ENCODE peak calls at places on chromosomes 2 and 18, in four cellular contexts. P is A549, Q is HepG2, Y is K562. B is an unnamed sample.

GRCh38 chr2:232981767-232982360 is 31.2 kb downstream of the NGEF start:
- DNase-seq in P (no peak), Q (peak), Y (no peak), B (no peak)

GRCh38 chr2:7825591-7826312 is 856.1 kb upstream of the ID2 start:
- DNase-seq in P (peak), Q (peak), Y (no peak), B (no peak)

GRCh38 chr2:46487667-46488333 is 8.4 kb downstream of the TMEM247 start:
- DNase-seq in P (peak), Q (no peak), Y (peak), B (no peak)

GRCh38 chr18:51867767-51868166 is 472.2 kb upstream of the DCC start:
- DNase-seq in P (no peak), Q (no peak), Y (no peak), B (no peak)

GRCh38 chr2:54858021-54858681 is 134.7 kb downstream of the EML6 start:
- DNase-seq in P (peak), Q (peak), Y (no peak), B (no peak)

GRCh38 chr2:109497911-109498870 is 115.6 kb downstream of the SEPTIN10 start:
- DNase-seq in P (no peak), Q (no peak), Y (no peak), B (no peak)

GRCh38 chr2:239993291-239993690 is 31.9 kb downstream of the NDUFA10 start:
- DNase-seq in P (no peak), Q (no peak), Y (no peak), B (no peak)

GRCh38 chr2:16030206-16031054 is 90.1 kb downstream of the MYCN start:
- DNase-seq in P (no peak), Q (no peak), Y (no peak), B (no peak)

GRCh38 chr2:21779786-21780185 is 656.0 kb downstream of the TDRD15 start:
- DNase-seq in P (no peak), Q (no peak), Y (no peak), B (no peak)

DNA sequence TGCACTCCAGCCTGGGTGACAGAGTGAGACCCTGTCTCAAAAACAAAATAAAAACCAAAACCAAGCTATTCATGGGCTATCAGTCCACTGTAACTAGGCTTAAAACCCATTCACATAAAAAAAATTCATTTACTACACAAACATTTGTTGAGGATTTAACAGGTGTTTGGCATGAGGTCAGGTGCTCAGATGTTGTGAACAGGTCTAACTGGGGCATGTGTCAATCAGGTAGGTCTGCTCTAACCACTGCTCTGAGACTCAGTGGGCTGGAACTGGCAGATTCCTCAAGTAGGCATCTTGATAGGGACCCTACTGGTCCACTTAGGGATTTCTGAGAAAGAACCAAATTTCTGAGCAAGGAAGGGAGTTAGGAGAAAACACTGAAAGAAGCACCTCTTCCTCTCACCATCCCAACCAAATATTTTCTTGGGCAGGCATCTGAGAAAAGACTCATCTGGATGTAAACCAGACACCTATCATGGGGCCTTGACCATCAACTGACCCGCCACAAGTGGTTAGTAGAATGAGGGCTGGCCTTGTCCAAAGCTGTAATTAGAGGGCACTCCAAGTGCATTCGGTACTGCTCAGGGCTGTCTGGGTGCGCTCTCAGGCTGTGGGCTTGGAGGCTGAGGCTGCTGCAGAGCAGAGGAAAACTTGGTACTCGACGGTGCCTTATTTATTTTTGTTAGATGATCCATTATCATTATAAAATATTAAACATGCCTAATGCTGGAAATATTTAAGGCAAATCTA is 33.9 kb downstream of the WIPF1 start:
- DNase-seq in P (no peak), Q (no peak), Y (no peak), B (no peak)
- TF ChIP-seq NR3C1 in P (no peak), Q (no peak), Y (no peak), B (no peak)

GRCh38 chr2:142170847-142171246 is 40.0 kb upstream of the LRP1B start:
- DNase-seq in P (no peak), Q (no peak), Y (no peak), B (no peak)

DNA sequence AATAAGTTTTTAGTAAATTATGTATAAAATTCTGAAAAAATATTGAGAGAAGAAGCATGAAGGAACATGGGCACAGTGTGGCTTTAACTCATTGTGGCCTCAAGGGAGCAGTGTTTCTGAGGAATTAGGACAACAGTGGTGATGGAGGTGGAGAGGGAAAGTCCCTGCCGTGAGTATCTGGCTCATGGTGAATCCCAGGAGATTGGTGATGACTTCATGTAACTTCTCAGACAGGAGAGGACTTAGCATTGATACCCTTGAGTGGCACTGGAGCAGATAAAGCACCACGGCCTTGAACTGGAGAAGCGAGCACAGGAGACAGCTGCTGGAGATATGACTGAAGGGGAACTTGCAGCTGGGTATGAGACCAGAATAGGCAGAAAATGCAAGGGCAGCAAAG is 35.0 kb upstream of the LRP1B start:
- DNase-seq in P (peak), Q (peak), Y (no peak), B (peak)
- TF ChIP-seq USF2 in P (no peak), Q (no peak), Y (no peak), B (no peak)

GRCh38 chr2:49616800-49617199 is 462.5 kb upstream of the FSHR start:
- DNase-seq in P (peak), Q (peak), Y (no peak), B (no peak)
- TF ChIP-seq NR3C1 in P (no peak), Q (no peak), Y (no peak), B (no peak)

DNA sequence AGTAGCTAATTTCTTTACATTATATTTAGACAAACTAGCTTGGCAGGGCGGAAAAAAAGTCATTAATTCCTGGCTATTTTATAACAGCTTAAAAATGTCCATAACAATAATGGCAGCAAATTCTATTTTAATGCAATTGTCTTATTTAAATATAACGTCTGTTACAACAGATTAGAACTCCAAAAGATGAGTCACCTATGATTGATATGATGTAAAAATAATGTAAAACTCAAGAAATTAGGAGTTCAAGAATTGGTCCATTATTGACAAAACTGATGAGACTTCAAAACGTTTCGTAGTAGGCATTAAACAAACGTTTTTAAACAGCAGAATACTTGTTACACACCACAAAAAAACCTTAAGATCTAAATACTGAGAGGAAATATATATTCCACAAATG is 2.7 kb downstream of the XPO1 start:
- DNase-seq in P (no peak), Q (no peak), Y (no peak), B (no peak)
- TF ChIP-seq USF2 in P (no peak), Q (no peak), Y (no peak), B (no peak)

GRCh38 chr2:11319939-11320338 is 24.5 kb downstream of the ROCK2 start:
- DNase-seq in P (no peak), Q (no peak), Y (no peak), B (no peak)
- TF ChIP-seq NR3C1 in P (no peak), Q (no peak), Y (no peak), B (no peak)

GRCh38 chr2:204074434-204074833 is 137.9 kb downstream of the ICOS start:
- DNase-seq in P (no peak), Q (no peak), Y (no peak), B (no peak)

GRCh38 chr2:204069804-204070203 is 133.2 kb downstream of the ICOS start:
- DNase-seq in P (no peak), Q (no peak), Y (no peak), B (no peak)

GRCh38 chr2:204078003-204078698 is 141.6 kb downstream of the ICOS start:
- DNase-seq in P (no peak), Q (no peak), Y (no peak), B (no peak)

GRCh38 chr2:204072443-204073324 is 136.1 kb downstream of the ICOS start:
- DNase-seq in P (peak), Q (peak), Y (peak), B (peak)
- TF ChIP-seq USF2 in P (no peak), Q (no peak), Y (no peak), B (no peak)

GRCh38 chr2:230412846-230413245 is 3.2 kb upstream of the SP100 start:
- DNase-seq in P (no peak), Q (no peak), Y (peak), B (no peak)

GRCh38 chr2:230410861-230411464 is 5.0 kb upstream of the SP100 start:
- DNase-seq in P (no peak), Q (no peak), Y (no peak), B (no peak)

GRCh38 chr2:230410263-230410662 is 5.7 kb upstream of the SP100 start:
- DNase-seq in P (no peak), Q (no peak), Y (no peak), B (no peak)

GRCh38 chr2:230412369-230412706 is 3.7 kb upstream of the SP100 start:
- DNase-seq in P (no peak), Q (no peak), Y (no peak), B (no peak)

DNA sequence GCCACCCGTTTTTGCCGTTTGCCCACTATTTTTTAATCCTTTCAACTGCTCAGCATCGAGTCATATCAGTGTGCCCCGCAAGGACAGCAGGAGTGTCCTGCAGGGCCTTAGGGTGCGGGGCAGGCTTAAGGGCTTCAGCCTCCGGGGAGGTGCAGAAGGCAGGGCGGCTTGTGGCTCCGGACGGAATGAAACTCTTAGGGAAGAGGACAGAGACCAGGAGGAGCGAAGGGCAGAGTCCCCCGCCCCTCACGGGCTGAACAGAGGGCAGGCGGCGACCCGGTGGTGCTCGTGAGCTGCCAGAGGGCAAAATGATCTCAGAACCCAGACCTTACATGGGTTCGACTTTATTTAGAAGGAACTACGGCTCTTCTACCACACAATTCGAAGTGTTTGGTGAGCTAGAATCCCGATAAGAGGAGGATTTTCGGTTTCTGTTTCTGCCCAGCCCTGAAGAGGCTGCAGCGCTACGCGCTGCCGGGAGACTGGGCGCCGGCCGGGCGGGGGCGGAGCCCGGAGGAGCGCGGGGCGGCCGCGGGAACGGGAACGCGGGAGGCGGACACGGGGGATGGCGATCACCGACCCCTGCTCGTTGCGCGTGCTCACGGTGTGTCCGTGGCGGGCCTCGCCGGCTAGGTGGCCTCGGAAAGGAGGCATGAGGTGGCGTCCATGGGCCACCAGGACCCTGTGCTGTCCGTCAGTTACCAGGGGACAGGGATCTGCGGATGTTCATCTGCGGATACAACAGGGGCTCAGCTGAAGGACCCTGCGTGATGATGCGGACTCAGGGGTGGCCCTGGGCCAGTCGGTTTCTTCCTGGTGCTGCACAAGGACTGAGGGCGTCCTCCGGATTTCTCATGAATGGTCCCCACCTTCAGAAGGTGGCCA is 4.3 kb upstream of the SP100 start:
- DNase-seq in P (peak), Q (peak), Y (peak), B (peak)
- TF ChIP-seq NR3C1 in P (no peak), Q (no peak), Y (no peak), B (no peak)

DNA sequence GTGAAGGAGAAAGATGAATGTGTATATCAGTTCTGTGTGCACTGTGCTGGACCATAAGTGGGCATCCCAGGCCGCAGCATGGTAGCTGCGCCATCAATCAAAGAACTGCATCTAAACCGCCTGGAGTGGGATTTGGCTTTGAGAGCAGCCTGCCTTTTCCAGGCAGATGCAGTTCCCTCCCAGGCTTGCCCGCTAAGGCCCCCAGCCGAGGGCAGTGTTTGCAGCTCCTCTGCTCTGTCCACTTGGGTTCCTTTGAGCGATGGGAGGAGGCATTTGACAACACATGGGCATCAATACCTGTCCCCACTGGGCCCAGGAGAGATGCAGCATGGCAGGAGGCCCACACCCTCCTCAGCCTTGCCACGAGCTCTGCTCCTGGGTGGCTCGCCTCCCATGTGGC is 144.1 kb downstream of the FAM210A start:
- DNase-seq in P (no peak), Q (no peak), Y (no peak), B (no peak)
- TF ChIP-seq USF2 in P (no peak), Q (no peak), Y (no peak), B (no peak)

B was measured in WTC11.